ENCODE peak calls at places on chromosome 15, in five cellular contexts. M, I, S, H and V are unnamed samples.

GRCh38 chr15:39731266-39731665 is 51.4 kb downstream of the FSIP1 start:
- DNase-seq in M (no peak), S (no peak), H (no peak), I (no peak), V (no peak)

GRCh38 chr15:58369261-58369699 is 62.5 kb upstream of the LIPC start:
- DNase-seq in S (no peak), I (no peak), M (no peak), H (no peak), V (no peak)

GRCh38 chr15:98968576-98968975 is 39.0 kb downstream of the PGPEP1L start:
- DNase-seq in H (no peak), S (no peak), M (no peak), I (no peak), V (no peak)

GRCh38 chr15:62649793-62650420 is 392.6 kb upstream of the TPM1 start:
- DNase-seq in M (no peak), I (no peak), S (no peak), H (no peak), V (no peak)

GRCh38 chr15:29670945-29671307 is 151.3 kb downstream of the TJP1 start:
- DNase-seq in I (no peak), M (peak; percentile 47), S (no peak), H (peak; percentile 80), V (peak; percentile 80)

GRCh38 chr15:88512606-88513005 is 33.9 kb downstream of the DET1 start:
- DNase-seq in S (no peak), H (no peak), I (no peak), M (no peak), V (no peak)

GRCh38 chr15:50146661-50147060 is 27.6 kb upstream of the ATP8B4 start:
- DNase-seq in I (no peak), H (no peak), M (no peak), S (no peak), V (no peak)

GRCh38 chr15:40323953-40324937 is 753 bp downstream of the INAFM2 start:
- DNase-seq in M (no peak), S (peak; percentile 82), I (peak; percentile 72), H (no peak), V (no peak)

GRCh38 chr15:33109345-33109744 is 85.2 kb downstream of the FMN1 start:
- DNase-seq in S (no peak), M (no peak), I (no peak), H (no peak), V (no peak)

GRCh38 chr15:26889298-26889898 is 22.5 kb downstream of the GABRA5 start:
- DNase-seq in S (no peak), M (peak; percentile 63), I (no peak), H (peak; percentile 51), V (no peak)

GRCh38 chr15:99474041-99474906 is 91.5 kb upstream of the MEF2A start:
- DNase-seq in S (no peak), M (no peak), H (no peak), I (peak; percentile 86), V (no peak)

GRCh38 chr15:52234596-52235541 is 43.7 kb upstream of the GNB5 start:
- DNase-seq in I (no peak), S (no peak), H (peak; percentile 34), M (no peak), V (no peak)

GRCh38 chr15:100781061-100781960 is 98.3 kb upstream of the ALDH1A3 start:
- DNase-seq in S (no peak), I (no peak), M (no peak), H (peak; percentile 12), V (peak; percentile 5)

GRCh38 chr15:63294354-63294753 is 16.9 kb downstream of the APH1B start:
- DNase-seq in M (no peak), H (no peak), I (no peak), S (no peak), V (no peak)

GRCh38 chr15:80462836-80463512 is 58.8 kb downstream of the ARNT2 start:
- DNase-seq in H (no peak), M (no peak), I (no peak), S (no peak), V (no peak)

GRCh38 chr15:60118146-60118545 is 114.0 kb downstream of the FOXB1 start:
- DNase-seq in S (no peak), M (no peak), I (no peak), H (no peak), V (no peak)

GRCh38 chr15:79943820-79944219 is 27.2 kb downstream of the BCL2A1 start:
- DNase-seq in I (no peak), M (no peak), S (no peak), H (no peak), V (no peak)

GRCh38 chr15:60396560-60396963 is 1.2 kb downstream of the ANXA2 start:
- DNase-seq in I (no peak), S (no peak), M (no peak), H (peak; percentile 45), V (no peak)

GRCh38 chr15:85764649-85765277 is 30.0 kb downstream of the KLHL25 start:
- DNase-seq in M (no peak), H (no peak), S (no peak), I (no peak), V (no peak)

GRCh38 chr15:83209333-83209732 is 1.7 kb upstream of the HDGFL3 start:
- DNase-seq in H (no peak), S (no peak), M (no peak), I (no peak), V (no peak)

GRCh38 chr15:72389231-72389630 is 8.9 kb upstream of the TMEM202 start:
- DNase-seq in H (no peak), I (no peak), M (no peak), S (no peak), V (no peak)

GRCh38 chr15:90617668-90618097 is 88.0 kb downstream of the CRTC3 start:
- DNase-seq in S (no peak), M (no peak), H (no peak), I (peak; percentile 76), V (no peak)

GRCh38 chr15:62390793-62391543 is 225.9 kb upstream of the C2CD4B start:
- DNase-seq in S (peak; percentile 80), M (no peak), H (peak; percentile 71), I (peak; percentile 79), V (peak; percentile 39)

GRCh38 chr15:45522931-45523331 is 376 bp upstream of the SLC30A4 start:
- DNase-seq in M (peak; percentile 17), I (no peak), H (no peak), S (peak; percentile 74), V (peak; percentile 33)

GRCh38 chr15:63719281-63719680 is 114.5 kb downstream of the HERC1 start:
- DNase-seq in M (no peak), H (no peak), S (no peak), I (no peak), V (no peak)

GRCh38 chr15:82709081-82709420 is 624 bp downstream of the AP3B2 start:
- DNase-seq in M (no peak), S (peak; percentile 51), I (no peak), H (no peak), V (no peak)

GRCh38 chr15:44207643-44208042 is 12.6 kb upstream of the FRMD5 start:
- DNase-seq in M (no peak), S (no peak), I (no peak), H (no peak), V (no peak)

DNA sequence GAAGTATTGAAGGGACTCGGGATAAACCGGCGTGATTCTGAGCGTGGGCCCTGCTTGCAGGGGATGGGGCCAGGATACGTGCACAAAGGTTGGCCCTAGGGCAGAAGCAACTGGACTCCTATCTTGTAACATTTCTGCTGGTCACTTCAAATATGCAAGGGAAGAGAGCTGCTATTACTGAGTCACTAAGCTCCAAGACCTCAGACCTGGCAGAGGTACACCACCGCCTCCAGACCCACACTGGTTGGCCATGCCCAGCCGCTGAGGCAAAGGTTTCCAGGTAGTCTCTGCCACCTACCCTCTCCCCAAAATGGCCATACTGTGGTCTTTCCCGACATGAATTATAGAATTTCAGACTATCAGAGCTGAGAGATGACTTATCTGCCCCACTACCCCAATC is 13.4 kb upstream of the STRA6 start:
- DNase-seq in I (no peak), S (peak; percentile 21), M (no peak), H (no peak), V (no peak)
- H3K27ac ChIP-seq in I (no peak overlapping the region), S (no peak overlapping the region), M (no peak overlapping the region), H (no peak overlapping the region), V (no peak overlapping the region)

DNA sequence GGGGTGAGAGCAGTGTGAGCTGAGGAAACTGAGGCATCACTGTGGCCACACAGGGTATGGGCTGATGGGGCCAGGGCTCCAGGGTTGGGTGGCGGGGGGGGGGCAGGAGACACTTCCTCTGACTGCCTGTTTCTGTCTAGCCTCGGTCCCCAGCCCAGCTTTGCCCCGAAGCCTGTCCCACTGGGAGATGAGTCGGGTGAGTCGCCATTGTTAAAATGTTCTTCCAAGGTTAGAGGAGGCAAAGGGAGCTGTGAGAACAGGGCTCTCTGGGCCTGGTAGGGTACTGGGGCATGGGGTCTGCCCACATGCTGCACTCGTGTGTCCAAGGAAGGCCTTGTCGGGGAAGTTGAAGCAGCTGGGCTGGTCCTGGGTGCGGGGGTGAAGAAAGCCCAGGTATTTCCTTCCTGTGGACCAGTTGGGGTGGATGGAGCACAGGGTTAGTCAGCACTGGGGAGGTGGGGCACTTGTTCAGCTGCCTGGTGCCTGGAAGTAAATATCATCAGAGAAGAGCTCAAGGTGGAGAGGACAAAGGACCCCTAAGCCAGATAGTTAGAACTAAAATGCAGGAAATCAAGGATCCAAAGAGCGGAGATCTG is 8.3 kb upstream of the JMJD7 start:
- DNase-seq in M (no peak), S (no peak), I (no peak), H (no peak), V (no peak)
- H3K36me3 ChIP-seq in M (peaks cover 4% of the 10 kb centered on the region), S (no peaks in the 10 kb centered on the region), I (peaks cover 2% of the 10 kb centered on the region), H (no peaks in the 10 kb centered on the region), V (peaks cover 6% of the 10 kb centered on the region)

DNA sequence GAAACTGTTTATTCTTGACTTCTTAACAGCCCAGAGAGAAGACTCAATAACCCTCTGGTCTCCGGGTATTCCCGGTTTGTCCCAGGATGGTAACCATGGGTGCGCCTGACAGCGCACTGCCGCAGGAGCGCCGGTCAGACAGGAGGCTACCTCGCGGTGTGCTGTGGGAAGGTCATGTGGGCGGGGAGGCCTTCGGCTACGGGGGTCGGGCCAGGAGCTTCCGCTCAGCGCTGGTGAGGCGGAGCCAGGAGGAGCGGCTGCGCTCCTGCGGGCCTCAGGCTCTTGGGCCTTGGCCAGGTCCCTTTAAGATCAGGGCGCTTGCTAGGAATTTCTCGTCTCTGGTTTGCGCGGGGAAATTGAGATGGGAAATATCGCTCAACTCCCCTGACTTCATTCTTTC is 182.3 kb upstream of the NDN start:
- DNase-seq in I (peak; percentile 61), M (no peak), S (peak; percentile 69), H (peak; percentile 43), V (peak; percentile 41)
- H3K27ac ChIP-seq in I (no peak overlapping the region), M (no peak overlapping the region), S (no peak overlapping the region), H (no peak overlapping the region), V (no peak overlapping the region)

GRCh38 chr15:66981746-66982145 is 83.7 kb upstream of the SMAD3 start:
- DNase-seq in M (no peak), S (no peak), I (no peak), H (no peak), V (no peak)

GRCh38 chr15:66985653-66986052 is 79.7 kb upstream of the SMAD3 start:
- DNase-seq in S (no peak), M (no peak), I (no peak), H (no peak), V (no peak)

GRCh38 chr15:66982250-66982649 is 83.2 kb upstream of the SMAD3 start:
- DNase-seq in M (no peak), H (no peak), I (no peak), S (no peak), V (no peak)

GRCh38 chr15:66982816-66983215 is 82.6 kb upstream of the SMAD3 start:
- DNase-seq in I (no peak), S (no peak), H (no peak), M (no peak), V (no peak)

DNA sequence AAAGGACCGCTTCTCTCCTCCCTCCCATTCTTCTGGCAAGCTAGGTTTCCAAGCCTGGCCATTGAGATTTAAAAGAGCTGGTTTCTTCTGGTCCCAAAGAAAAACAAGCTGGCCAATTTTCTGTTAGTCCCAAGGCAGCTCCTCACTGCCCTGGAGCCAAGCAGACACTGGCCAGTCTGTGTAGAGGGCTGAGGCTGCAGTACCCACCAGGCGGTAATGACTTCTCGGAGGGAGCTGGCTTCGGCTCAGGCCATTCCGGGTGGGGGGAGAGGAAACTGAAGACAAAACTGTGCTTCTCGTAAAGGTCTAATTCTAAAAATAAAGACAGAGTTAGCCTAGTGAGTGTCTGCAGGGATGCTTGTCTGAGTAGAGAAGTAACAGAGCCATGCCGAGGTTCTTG is 78.5 kb upstream of the SMAD3 start:
- DNase-seq in M (no peak), S (no peak), H (no peak), I (no peak), V (no peak)
- H3K36me3 ChIP-seq in M (no peaks in the 10 kb centered on the region), S (no peaks in the 10 kb centered on the region), H (no peaks in the 10 kb centered on the region), I (no peaks in the 10 kb centered on the region), V (no peaks in the 10 kb centered on the region)